ENCODE peak calls at places on chromosomes 7 and 10, in five cellular contexts. I is A549, K is GM12878, C is K562, T is NB4. E is an unnamed sample.

GRCh38 chr7:36487756-36488336 is 98.2 kb downstream of the ANLN start:
- DNase-seq in C (no peak), K (peak; percentile 21), T (peak; percentile 82), I (peak; percentile 71), E (peak; percentile 70)

GRCh38 chr7:153696242-153696641 is 356.0 kb upstream of the DPP6 start:
- DNase-seq in I (no peak), C (no peak), K (no peak), T (no peak), E (no peak)

GRCh38 chr10:11793762-11794479 is 29.2 kb upstream of the PROSER2 start:
- DNase-seq in C (no peak), I (peak; percentile 94), K (no peak), T (no peak), E (no peak)

GRCh38 chr7:136348542-136348941 is 371.4 kb upstream of the MTPN start:
- DNase-seq in K (no peak), T (no peak), I (no peak), C (no peak), E (no peak)

GRCh38 chr7:46979439-46979838 is 602.5 kb downstream of the TNS3 start:
- DNase-seq in C (no peak), T (no peak), I (no peak), K (no peak), E (no peak)

GRCh38 chr10:103542764-103543616 is 49.5 kb downstream of the NEURL1 start:
- DNase-seq in T (peak; percentile 51), K (peak; percentile 13), C (peak; percentile 29), I (peak; percentile 48), E (peak; percentile 66)

GRCh38 chr10:18607503-18607902 is 43.9 kb downstream of the NSUN6 start:
- DNase-seq in K (no peak), C (peak; percentile 55), T (no peak), I (peak; percentile 82), E (peak; percentile 76)

GRCh38 chr10:49527061-49527460 is 11.9 kb downstream of the ERCC6 start:
- DNase-seq in I (no peak), T (no peak), K (no peak), C (peak; percentile 67), E (no peak)

GRCh38 chr10:119595715-119596515 is 849 bp downstream of the TIAL1 start:
- DNase-seq in T (peak; percentile 68), I (peak; percentile 25), C (peak; percentile 66), K (no peak), E (peak; percentile 50)

GRCh38 chr7:77759294-77759889 is 38.8 kb downstream of the TMEM60 start:
- DNase-seq in T (peak; percentile 85), I (peak; percentile 71), C (peak; percentile 63), K (peak; percentile 38), E (peak; percentile 82)

GRCh38 chr10:59735296-59735695 is 18.0 kb downstream of the MRLN start:
- DNase-seq in I (no peak), C (no peak), K (no peak), T (no peak), E (no peak)

GRCh38 chr10:119776536-119776935 is 50.7 kb downstream of the INPP5F start:
- DNase-seq in C (no peak), K (no peak), I (no peak), T (no peak), E (no peak)

GRCh38 chr10:23885853-23886252 is 323.1 kb upstream of the KIAA1217 start:
- DNase-seq in C (no peak), T (no peak), K (no peak), I (no peak), E (no peak)
- TF ChIP-seq MYC in C (no peak), T (no peak), K (no peak), I (no peak), E (no peak)

DNA sequence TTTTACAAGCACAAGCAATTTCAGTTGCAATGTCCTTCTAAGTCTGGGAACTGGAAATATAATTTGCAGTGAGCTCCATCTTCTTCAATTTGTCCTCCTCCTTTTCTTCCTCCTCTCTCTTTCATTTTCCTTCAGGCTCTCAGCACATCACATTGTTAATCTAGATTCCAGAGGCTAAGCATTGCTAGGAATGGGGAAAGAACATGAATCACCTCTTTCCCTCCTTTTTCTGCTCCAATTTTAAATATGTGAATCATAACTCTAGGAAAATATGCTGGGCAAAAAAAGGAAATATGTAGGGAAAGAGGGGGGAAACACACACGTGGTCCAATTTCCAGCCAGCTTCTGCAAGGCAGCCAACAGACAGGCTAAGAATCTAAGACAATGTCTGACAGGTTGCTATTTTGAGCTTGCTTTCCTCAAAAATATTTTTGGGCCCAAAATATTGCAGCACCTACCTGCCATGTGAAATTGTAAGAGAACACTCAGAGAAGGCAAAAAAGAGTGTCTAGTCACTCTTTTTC is 72.7 kb upstream of the NUPR2 start:
- DNase-seq in K (no peak), T (no peak), I (no peak), C (no peak), E (no peak)
- TF ChIP-seq MYC in K (no peak), T (no peak), I (no peak), C (no peak), E (no peak)

GRCh38 chr10:45423976-45424499 is 50.0 kb downstream of the ALOX5 start:
- DNase-seq in K (no peak), T (no peak), C (no peak), I (no peak), E (no peak)

GRCh38 chr10:45424668-45425404 is 50.8 kb downstream of the ALOX5 start:
- DNase-seq in C (no peak), T (no peak), I (no peak), K (no peak), E (peak; percentile 52)

GRCh38 chr10:45427956-45428338 is 53.9 kb downstream of the ALOX5 start:
- DNase-seq in I (no peak), T (no peak), C (no peak), K (no peak), E (no peak)

GRCh38 chr10:45427305-45427955 is 53.4 kb downstream of the ALOX5 start:
- DNase-seq in K (no peak), I (no peak), T (no peak), C (no peak), E (no peak)

DNA sequence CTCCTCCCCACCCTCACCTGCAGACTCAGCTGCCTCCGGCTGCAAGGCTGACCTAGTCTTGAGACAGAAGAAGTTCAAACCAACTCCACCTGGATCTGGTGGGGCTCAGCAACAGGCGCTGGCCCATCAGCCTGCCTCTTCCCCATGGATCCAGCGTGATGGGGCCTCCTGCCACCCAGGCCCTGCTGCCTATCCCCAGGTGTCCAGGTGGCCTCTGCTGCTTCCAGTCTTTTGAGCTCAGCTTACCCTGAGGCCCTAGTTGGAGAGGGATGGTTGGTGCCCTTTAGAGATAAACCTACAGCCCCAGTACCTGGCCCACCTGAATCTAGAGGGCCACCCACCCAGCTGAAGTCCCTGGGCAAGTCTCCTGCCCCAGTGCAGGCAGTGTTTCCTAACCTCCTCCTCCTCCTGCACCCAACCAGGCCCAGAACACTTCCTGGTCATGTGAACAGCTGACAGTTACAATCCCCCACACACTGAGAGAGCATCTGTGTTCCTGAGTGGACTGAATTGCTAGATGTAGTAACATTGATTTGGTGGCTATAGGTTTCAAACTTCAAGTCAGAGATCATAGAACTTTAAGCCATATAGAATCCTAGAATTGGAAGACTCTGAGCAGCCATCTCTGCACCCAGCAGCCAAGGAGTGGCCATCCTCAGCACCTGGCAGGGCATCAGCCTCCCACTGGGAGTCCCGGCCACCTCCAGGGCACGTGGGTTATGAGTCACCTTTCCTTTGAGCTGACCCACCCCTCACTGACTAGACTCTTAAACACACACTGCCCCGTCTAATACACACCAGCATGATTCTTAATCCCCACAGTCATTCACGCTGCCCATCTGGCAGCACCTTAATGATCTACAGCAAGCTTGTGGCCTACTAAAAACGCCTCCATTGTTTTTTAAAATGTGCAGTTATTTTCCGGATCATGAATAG is 51.9 kb downstream of the ALOX5 start:
- DNase-seq in C (no peak), K (no peak), I (peak; percentile 34), T (no peak), E (peak; percentile 31)
- TF ChIP-seq MYC in C (no peak), K (no peak), I (no peak), T (no peak), E (no peak)

GRCh38 chr7:51303142-51303525 is 13.5 kb downstream of the COBL start:
- DNase-seq in T (no peak), K (no peak), C (no peak), I (no peak), E (no peak)
- TF ChIP-seq MYC in T (no peak), K (no peak), C (no peak), I (no peak), E (no peak)

GRCh38 chr10:29151011-29151410 is 137.9 kb upstream of the LYZL1 start:
- DNase-seq in I (no peak), T (no peak), K (no peak), C (no peak), E (no peak)

GRCh38 chr10:29146736-29147135 is 142.1 kb upstream of the LYZL1 start:
- DNase-seq in C (no peak), I (no peak), T (no peak), K (no peak), E (no peak)

GRCh38 chr10:29146311-29146710 is 142.6 kb upstream of the LYZL1 start:
- DNase-seq in T (no peak), I (no peak), K (no peak), C (no peak), E (no peak)

GRCh38 chr10:29144126-29144525 is 144.7 kb upstream of the LYZL1 start:
- DNase-seq in T (no peak), K (no peak), I (no peak), C (no peak), E (no peak)

GRCh38 chr10:29150010-29150409 is 138.9 kb upstream of the LYZL1 start:
- DNase-seq in C (no peak), I (no peak), T (no peak), K (no peak), E (peak; percentile 95)
- TF ChIP-seq MYC in C (no peak), I (no peak), T (no peak), K (no peak), E (no peak)

DNA sequence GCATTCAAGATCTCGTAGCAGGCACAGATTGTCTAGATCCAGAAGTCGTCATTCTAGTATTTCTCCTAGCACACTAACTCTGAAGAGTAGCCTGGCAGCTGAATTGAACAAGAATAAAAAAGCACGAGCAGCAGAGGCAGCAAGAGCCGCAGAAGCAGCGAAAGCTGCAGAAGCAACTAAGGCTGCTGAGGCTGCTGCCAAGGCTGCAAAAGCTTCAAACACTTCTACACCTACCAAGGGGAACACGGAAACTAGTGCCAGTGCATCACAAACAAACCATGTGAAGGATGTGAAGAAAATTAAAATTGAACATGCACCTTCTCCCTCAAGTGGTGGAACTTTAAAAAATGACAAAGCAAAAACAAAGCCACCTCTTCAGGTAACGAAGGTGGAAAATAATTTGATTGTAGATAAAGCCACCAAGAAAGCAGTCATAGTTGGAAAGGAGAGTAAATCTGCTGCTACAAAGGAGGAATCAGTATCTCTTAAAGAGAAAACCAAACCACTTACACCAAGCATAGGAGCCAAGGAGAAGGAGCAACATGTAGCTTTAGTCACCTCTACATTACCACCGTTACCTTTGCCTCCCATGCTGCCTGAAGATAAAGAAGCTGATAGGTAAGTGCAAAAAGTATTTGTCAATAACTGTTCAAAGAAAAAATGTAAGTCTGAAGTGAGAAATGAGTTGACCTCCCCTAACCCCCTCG is 37.7 kb downstream of the CDK13 start:
- DNase-seq in T (no peak), K (no peak), C (no peak), I (no peak), E (no peak)
- TF ChIP-seq MYC in T (no peak), K (no peak), C (no peak), I (no peak), E (no peak)